ENCODE peak calls at places on chromosomes 2 and 18, in five cellular contexts. R is right cardiac atrium, D is foreskin keratinocyte, M is heart left ventricle, I is H9. K is an unnamed sample.
A peak's percentile ranks its signal among the peaks of the same experiment; 100 is the strongest.

GRCh38 chr2:239369631-239370161 is 31.1 kb downstream of the HDAC4 start:
- DNase-seq in I (no peak), M (no peak), D (no peak), R (no peak), K (peak; percentile 56)

GRCh38 chr2:66555076-66555475 is 120.2 kb downstream of the MEIS1 start:
- DNase-seq in R (no peak), M (no peak), I (no peak), D (peak; percentile 75), K (no peak)

GRCh38 chr2:113407446-113408099 is 29.9 kb upstream of the ZNG1B start:
- DNase-seq in D (peak; percentile 26), R (no peak), I (no peak), M (no peak), K (no peak)

GRCh38 chr18:48879008-48879431 is 71.7 kb downstream of the SMAD7 start:
- DNase-seq in D (peak; percentile 34), R (no peak), M (peak; percentile 12), I (peak; percentile 83), K (peak; percentile 61)

GRCh38 chr2:1319393-1319792 is 93.9 kb upstream of the TPO start:
- DNase-seq in I (no peak), D (no peak), M (no peak), R (no peak), K (no peak)

GRCh38 chr2:37786854-37787253 is 115.4 kb upstream of the CDC42EP3 start:
- DNase-seq in I (no peak), M (no peak), D (peak; percentile 95), R (no peak), K (peak; percentile 36)

GRCh38 chr18:32542221-32542798 is 71.6 kb upstream of the GAREM1 start:
- DNase-seq in R (no peak), M (no peak), I (no peak), D (no peak), K (no peak)

GRCh38 chr2:57598552-57598951 is 448.1 kb upstream of the VRK2 start:
- DNase-seq in I (no peak), M (no peak), R (no peak), D (no peak), K (no peak)

GRCh38 chr2:120884406-120885290 is 149.0 kb downstream of the GLI2 start:
- DNase-seq in D (no peak), M (peak; percentile 10), I (no peak), R (no peak), K (no peak)

GRCh38 chr2:163341426-163341825 is 394.4 kb downstream of the FIGN start:
- DNase-seq in I (no peak), D (peak; percentile 82), M (no peak), R (no peak), K (no peak)

GRCh38 chr2:204504594-204504993 is 40.7 kb upstream of the PARD3B start:
- DNase-seq in R (no peak), D (no peak), I (no peak), M (no peak), K (no peak)

GRCh38 chr18:33821503-33821902 is 243.5 kb downstream of the ASXL3 start:
- DNase-seq in M (no peak), D (peak; percentile 69), I (no peak), R (no peak), K (no peak)

GRCh38 chr2:230602562-230603230 is 109.9 kb upstream of the CAB39 start:
- DNase-seq in R (no peak), I (no peak), M (no peak), D (no peak), K (no peak)

GRCh38 chr18:25262920-25263319 is 89.0 kb downstream of the ZNF521 start:
- DNase-seq in D (peak; percentile 6), M (no peak), I (no peak), R (no peak), K (no peak)

GRCh38 chr18:5295231-5295920 is at the start of gene ZBTB14:
- DNase-seq in M (peak; percentile 64), I (peak; percentile 43), D (no peak), R (peak; percentile 89), K (peak; percentile 75)

GRCh38 chr18:48797841-48798255 is 152.9 kb downstream of the SMAD7 start:
- DNase-seq in D (no peak), R (peak; percentile 78), M (peak; percentile 89), I (no peak), K (peak; percentile 9)

GRCh38 chr2:231170058-231170457 is 28.4 kb upstream of the ARMC9 start:
- DNase-seq in M (no peak), R (no peak), I (no peak), D (no peak), K (no peak)

GRCh38 chr2:11899264-11899818 is 152.9 kb downstream of the LPIN1 start:
- DNase-seq in M (no peak), I (no peak), D (peak; percentile 80), R (no peak), K (no peak)

GRCh38 chr2:221546505-221547225 is 25.4 kb downstream of the EPHA4 start:
- DNase-seq in R (no peak), M (no peak), I (no peak), D (peak; percentile 74), K (no peak)

GRCh38 chr18:12314586-12315305 is 6.7 kb downstream of the TUBB6 start:
- DNase-seq in I (no peak), M (no peak), D (no peak), R (no peak), K (no peak)

GRCh38 chr2:23745068-23745725 is 181.7 kb downstream of the ATAD2B start:
- DNase-seq in R (peak; percentile 29), M (no peak), I (no peak), D (no peak), K (no peak)

GRCh38 chr2:238104521-238105311 is 4.6 kb downstream of the ESPNL start:
- DNase-seq in I (peak; percentile 31), D (no peak), R (peak; percentile 32), M (no peak), K (no peak)

GRCh38 chr2:70570041-70570661 is 16.5 kb upstream of the TGFA start:
- DNase-seq in D (peak; percentile 98), M (no peak), I (peak; percentile 74), R (no peak), K (peak; percentile 16)

GRCh38 chr2:12652723-12653122 is 64.0 kb upstream of the TRIB2 start:
- DNase-seq in R (peak; percentile 58), M (peak; percentile 49), I (no peak), D (no peak), K (no peak)

GRCh38 chr2:113799375-113799774 is 42.9 kb upstream of the SLC35F5 start:
- DNase-seq in I (no peak), R (no peak), M (no peak), D (no peak), K (no peak)

GRCh38 chr18:8744656-8745055 is 39.3 kb downstream of the MTCL1 start:
- DNase-seq in I (no peak), D (no peak), M (no peak), R (no peak), K (no peak)

GRCh38 chr2:85785027-85785822 is 31.4 kb downstream of the ATOH8 start:
- DNase-seq in I (no peak), D (no peak), M (peak; percentile 45), R (peak; percentile 91), K (no peak)

GRCh38 chr2:106115250-106115649 is 78.9 kb downstream of the UXS1 start:
- DNase-seq in M (no peak), D (peak; percentile 30), I (no peak), R (no peak), K (no peak)

GRCh38 chr2:151009437-151010175 is 252.1 kb downstream of the RBM43 start:
- DNase-seq in M (no peak), R (no peak), D (no peak), I (no peak), K (no peak)

GRCh38 chr2:207750315-207750714 is 19.4 kb downstream of the FZD5 start:
- DNase-seq in D (no peak), M (no peak), R (no peak), I (no peak), K (no peak)

GRCh38 chr2:207748993-207749392 is 20.7 kb downstream of the FZD5 start:
- DNase-seq in D (no peak), R (no peak), M (no peak), I (no peak), K (no peak)

GRCh38 chr2:207750876-207751275 is 18.8 kb downstream of the FZD5 start:
- DNase-seq in D (no peak), I (no peak), M (no peak), R (no peak), K (no peak)

GRCh38 chr2:207747653-207748560 is 21.8 kb downstream of the FZD5 start:
- DNase-seq in M (no peak), I (no peak), R (no peak), D (no peak), K (no peak)

DNA sequence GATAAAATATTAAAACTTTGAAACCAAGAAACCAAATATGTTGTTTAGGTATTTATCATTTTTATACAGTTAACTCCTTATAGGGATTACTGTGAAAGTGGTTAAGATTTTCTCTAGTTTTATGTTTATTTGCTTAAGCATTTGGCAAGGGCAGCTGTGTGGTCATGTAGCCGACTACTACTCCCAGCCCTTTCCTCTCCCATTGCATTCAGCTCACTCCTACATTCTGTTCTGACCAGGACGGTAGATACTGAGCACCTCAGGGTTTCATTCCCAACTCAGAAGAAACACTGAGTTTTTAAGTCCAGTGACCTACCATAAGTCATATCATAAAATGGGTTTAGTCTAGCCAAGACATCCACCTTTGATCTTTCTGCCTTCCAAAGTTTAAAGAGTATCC is 19.8 kb downstream of the FZD5 start:
- DNase-seq in D (no peak), M (no peak), R (no peak), I (no peak), K (no peak)
- H3K27ac ChIP-seq in D (no peak overlapping the region), M (no peak overlapping the region), R (no peak overlapping the region), I (no peak overlapping the region), K (no peak overlapping the region)

GRCh38 chr18:58861353-58861752 is 3.3 kb upstream of the ZNF532 start:
- DNase-seq in M (no peak), D (no peak), R (no peak), I (no peak), K (no peak)
- H3K27ac ChIP-seq in M (no peak overlapping the region), D (no peak overlapping the region), R (no peak overlapping the region), I (peak overlapping the region; percentile 88), K (no peak overlapping the region)

DNA sequence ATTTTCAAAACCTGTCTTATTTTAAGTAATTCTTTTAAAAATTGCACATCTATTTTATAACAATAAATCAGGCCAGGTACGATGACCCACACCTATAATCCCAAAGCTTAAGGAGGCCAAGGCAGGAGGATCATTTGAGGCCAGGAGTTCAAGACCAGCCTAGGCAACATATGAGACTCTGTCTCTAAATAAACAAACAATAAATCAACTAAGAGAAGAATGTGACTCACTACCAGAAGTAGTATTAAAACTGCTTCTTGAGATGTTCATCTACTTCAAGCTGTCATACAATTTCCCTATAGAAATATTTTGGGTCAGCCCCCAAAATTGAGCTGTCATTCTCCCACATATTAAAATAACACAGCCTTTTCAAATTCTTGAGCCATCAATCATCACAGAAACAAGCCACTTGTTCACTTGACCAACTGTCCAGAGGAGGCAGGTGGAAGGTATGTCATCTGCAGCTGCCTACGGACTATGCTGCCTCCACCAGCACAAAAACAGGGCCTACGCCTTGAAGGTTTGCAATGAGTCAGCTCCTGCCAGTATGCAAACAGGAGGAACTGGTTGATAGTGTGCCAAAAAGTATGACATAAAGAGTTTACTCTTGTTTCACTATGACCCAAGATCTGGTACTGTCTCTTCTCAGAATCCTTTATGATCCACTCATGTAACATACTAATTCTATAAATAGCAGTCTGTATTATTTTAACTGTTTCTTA is 33.6 kb downstream of the KIDINS220 start:
- DNase-seq in R (no peak), I (no peak), M (peak; percentile 37), D (peak; percentile 94), K (peak; percentile 67)
- H3K27ac ChIP-seq in R (no peak overlapping the region), I (no peak overlapping the region), M (peak overlapping the region; percentile 58), D (peak overlapping the region; percentile 50), K (no peak overlapping the region)

GRCh38 chr18:35072616-35073015 is 31.4 kb downstream of the MAPRE2 start:
- DNase-seq in D (no peak), I (no peak), M (no peak), R (no peak), K (no peak)
- H3K27ac ChIP-seq in D (no peak overlapping the region), I (no peak overlapping the region), M (peak overlapping the region; percentile 72), R (no peak overlapping the region), K (no peak overlapping the region)